ENCODE peak calls at places on chromosomes 12 and 14, in eight cellular contexts. E is foreskin fibroblast; X is HuH-7; Q is EL; Y is heart right ventricle; A is CD8-positive, alpha-beta T cell; F is stomach; K is activated T-helper 9 cell treated with anti-CD3 and anti-CD28 coated beads, Interleukin-2, amount 50 U/mL, for 16 hours. P is an unnamed sample.

GRCh38 chr12:19972325-19973288 is 395.7 kb upstream of the PDE3A start:
- DNase-seq in X (no peak), F (no peak), K (no peak), Q (no peak), E (no peak), A (no peak), Y (no peak), P (no peak)

GRCh38 chr14:90388437-90388836 is 8.4 kb upstream of the CALM1 start:
- DNase-seq in Y (no peak), X (no peak), A (no peak), E (peak), F (peak), Q (peak), K (no peak), P (no peak)

GRCh38 chr12:94644141-94644575 is 6.2 kb downstream of the TMCC3 start:
- DNase-seq in Y (no peak), F (no peak), Q (peak), X (no peak), E (peak), K (no peak), A (no peak), P (no peak)

GRCh38 chr12:49950310-49951251 is at the start of gene AQP2:
- DNase-seq in E (no peak), F (no peak), A (no peak), K (no peak), X (no peak), Y (no peak), Q (no peak), P (no peak)

GRCh38 chr12:2251485-2252179 is 198.8 kb downstream of the CACNA1C start:
- DNase-seq in K (no peak), Q (no peak), E (no peak), Y (no peak), F (no peak), A (no peak), X (no peak), P (no peak)

GRCh38 chr12:4855121-4855924 is 54.4 kb upstream of the KCNA1 start:
- DNase-seq in Y (no peak), F (peak), Q (peak), A (peak), X (peak), K (no peak), E (peak), P (peak)

GRCh38 chr14:76331328-76332011 is 44.5 kb upstream of the ESRRB start:
- DNase-seq in F (no peak), E (no peak), Y (no peak), Q (no peak), K (no peak), X (no peak), A (no peak), P (no peak)

GRCh38 chr12:132513070-132513398 is 23.1 kb downstream of the FBRSL1 start:
- DNase-seq in Q (peak), X (no peak), Y (no peak), A (no peak), K (no peak), F (no peak), E (peak), P (no peak)

GRCh38 chr12:131194166-131194565 is 240.5 kb downstream of the ADGRD1 start:
- DNase-seq in Q (no peak), E (no peak), X (no peak), K (no peak), Y (no peak), F (no peak), A (no peak), P (peak)

GRCh38 chr12:131606218-131606899 is 104.5 kb upstream of the SFSWAP start:
- DNase-seq in Y (no peak), E (no peak), A (no peak), Q (no peak), K (no peak), F (no peak), X (no peak), P (no peak)

GRCh38 chr14:80385340-80385739 is 174.0 kb upstream of the DIO2 start:
- DNase-seq in K (no peak), F (no peak), Q (no peak), A (no peak), X (no peak), Y (no peak), E (no peak), P (no peak)

GRCh38 chr12:76002598-76003262 is 28.8 kb downstream of the PHLDA1 start:
- DNase-seq in X (no peak), Q (no peak), E (no peak), F (no peak), Y (no peak), A (no peak), K (no peak), P (no peak)

GRCh38 chr12:21476949-21477348 is 24.5 kb downstream of the RECQL start:
- DNase-seq in Y (no peak), X (no peak), K (no peak), E (peak), A (no peak), Q (peak), F (no peak), P (no peak)

GRCh38 chr12:8692573-8692972 is 5.2 kb upstream of the RIMKLB start:
- DNase-seq in K (no peak), F (no peak), Q (no peak), A (no peak), X (no peak), E (peak), Y (no peak), P (peak)

GRCh38 chr12:5912437-5913334 is 32.4 kb downstream of the ANO2 start:
- DNase-seq in A (no peak), F (no peak), K (no peak), E (no peak), X (peak), Q (peak), Y (no peak), P (no peak)

GRCh38 chr14:75604979-75605825 is 26.8 kb downstream of the FLVCR2 start:
- DNase-seq in X (no peak), Q (no peak), A (no peak), Y (no peak), F (no peak), K (no peak), E (no peak), P (no peak)

GRCh38 chr12:26839551-26839950 is 6.6 kb upstream of the ITPR2 start:
- DNase-seq in K (no peak), Q (no peak), Y (no peak), E (no peak), F (no peak), X (no peak), A (no peak), P (no peak)

GRCh38 chr14:24382103-24382377 is 14.1 kb downstream of the NFATC4 start:
- DNase-seq in E (no peak), F (peak), K (no peak), X (no peak), A (no peak), Y (no peak), Q (no peak), P (no peak)

GRCh38 chr12:49783917-49784676 is 42.7 kb downstream of the TMBIM6 start:
- DNase-seq in Y (no peak), K (no peak), E (peak), F (no peak), A (no peak), Q (peak), X (no peak), P (no peak)